ENCODE peak calls at places on chromosomes 6 and 20, in eight cellular contexts. A, N, R, Y, K, H, V and M are unnamed samples.

GRCh38 chr6:44045672-44046015 is 81.6 kb downstream of the MRPL14 start:
- DNase-seq in A (no peak), N (no peak), R (no peak), Y (no peak), K (peak), H (no peak), V (no peak), M (no peak)

GRCh38 chr20:17837179-17837578 is 131.4 kb downstream of the SNX5 start:
- DNase-seq in A (no peak), N (no peak), R (no peak), Y (no peak), K (no peak), H (no peak), V (no peak), M (no peak)

GRCh38 chr6:130970839-130971410 is 92.1 kb downstream of the EPB41L2 start:
- DNase-seq in A (no peak), N (no peak), R (no peak), Y (no peak), K (no peak), H (no peak), V (no peak), M (no peak)

GRCh38 chr20:1341561-1342265 is 12.8 kb upstream of the SDCBP2 start:
- DNase-seq in A (no peak), N (peak), R (peak), Y (no peak), K (no peak), H (no peak), V (no peak), M (peak)

GRCh38 chr6:5435449-5435848 is 174.1 kb downstream of the FARS2 start:
- DNase-seq in A (no peak), N (peak), R (peak), Y (no peak), K (no peak), H (no peak), V (no peak), M (peak)

GRCh38 chr20:4052554-4052953 is 37.2 kb upstream of the RNF24 start:
- DNase-seq in A (no peak), N (no peak), R (peak), Y (no peak), K (no peak), H (no peak), V (no peak), M (no peak)

GRCh38 chr20:25065625-25066338 is 7.8 kb upstream of the ACSS1 start:
- DNase-seq in A (peak), N (peak), R (peak), Y (peak), K (no peak), H (no peak), V (peak), M (peak)

GRCh38 chr20:2800590-2801458 is at the start of gene CPXM1:
- DNase-seq in A (no peak), N (no peak), R (peak), Y (peak), K (no peak), H (no peak), V (peak), M (no peak)

GRCh38 chr6:48236375-48236774 is 125.4 kb upstream of the PTCHD4 start:
- DNase-seq in A (no peak), N (no peak), R (no peak), Y (no peak), K (no peak), H (no peak), V (no peak), M (no peak)

GRCh38 chr20:31842471-31843157 is 2.8 kb downstream of the FOXS1 start:
- DNase-seq in A (no peak), N (peak), R (peak), Y (peak), K (no peak), H (no peak), V (no peak), M (peak)

GRCh38 chr6:139635401-139636130 is 261.1 kb upstream of the CITED2 start:
- DNase-seq in A (no peak), N (no peak), R (no peak), Y (no peak), K (no peak), H (peak), V (no peak), M (no peak)

GRCh38 chr6:143676437-143677045 is 1.2 kb upstream of the PHACTR2 start:
- DNase-seq in A (no peak), N (no peak), R (no peak), Y (no peak), K (no peak), H (no peak), V (no peak), M (no peak)

GRCh38 chr20:16581241-16581640 is 8.0 kb upstream of the KIF16B start:
- DNase-seq in A (no peak), N (no peak), R (no peak), Y (no peak), K (no peak), H (no peak), V (no peak), M (no peak)

GRCh38 chr20:13221673-13222318 is 722 bp downstream of the ISM1 start:
- DNase-seq in A (no peak), N (peak), R (peak), Y (peak), K (peak), H (peak), V (peak), M (peak)

GRCh38 chr20:297925-298754 is 770 bp downstream of the ZCCHC3 start:
- DNase-seq in A (peak), N (peak), R (peak), Y (peak), K (peak), H (no peak), V (peak), M (peak)

GRCh38 chr6:75943381-75943780 is 129.1 kb downstream of the IMPG1 start:
- DNase-seq in A (no peak), N (no peak), R (no peak), Y (no peak), K (no peak), H (no peak), V (no peak), M (no peak)
- TF ChIP-seq CTCF in A (no peak), N (no peak), R (no peak), Y (no peak), K (no peak), H (no peak), V (no peak), M (no peak)

DNA sequence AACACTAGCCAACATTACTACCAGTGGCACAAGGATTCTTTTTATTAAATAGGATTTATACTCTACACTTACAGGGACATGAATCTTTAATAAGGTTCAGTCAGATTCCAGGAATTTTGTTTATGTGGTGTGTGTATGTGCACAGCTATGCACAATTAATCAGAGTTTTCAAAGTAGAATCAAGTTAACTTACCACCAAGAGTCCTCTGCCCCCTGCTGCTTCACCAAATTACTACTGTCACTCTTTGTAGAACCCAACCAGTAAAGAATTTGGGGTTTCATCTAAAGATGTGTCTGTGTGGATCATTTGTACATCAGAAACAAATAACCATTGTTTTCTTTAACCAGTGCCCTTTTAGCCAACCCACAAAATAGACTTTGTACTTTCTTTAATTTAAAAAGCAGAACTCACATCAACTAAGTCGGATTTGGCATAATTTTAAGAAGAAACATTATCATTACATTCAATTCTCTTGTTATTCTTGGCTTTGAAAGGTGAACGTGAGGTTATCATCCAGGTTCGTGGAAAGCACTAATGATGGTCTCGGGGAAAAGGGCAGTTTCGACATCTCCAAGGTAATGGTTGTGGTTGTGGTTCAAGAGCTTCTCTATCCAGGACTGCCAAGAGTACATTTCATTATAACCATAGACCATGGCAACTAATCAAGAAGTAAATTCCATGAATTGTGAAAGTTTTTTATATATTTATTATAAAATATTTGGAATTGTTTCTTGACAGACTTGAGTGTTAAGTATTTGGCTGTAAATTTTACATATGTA is 514.3 kb upstream of the ID4 start:
- DNase-seq in A (no peak), N (peak), R (no peak), Y (no peak), K (no peak), H (no peak), V (no peak), M (no peak)
- TF ChIP-seq CTCF in A (no peak), N (no peak), R (peak), Y (no peak), K (no peak), H (peak), V (no peak), M (no peak)

GRCh38 chr6:15504040-15504491 is 158.8 kb downstream of the DTNBP1 start:
- DNase-seq in A (no peak), N (peak), R (peak), Y (no peak), K (no peak), H (no peak), V (no peak), M (no peak)
- TF ChIP-seq CTCF in A (no peak), N (peak), R (peak), Y (no peak), K (peak), H (peak), V (no peak), M (no peak)

GRCh38 chr20:44533928-44534327 is 12.1 kb upstream of the SERINC3 start:
- DNase-seq in A (no peak), N (no peak), R (no peak), Y (no peak), K (no peak), H (no peak), V (no peak), M (no peak)

GRCh38 chr20:44536139-44536538 is 14.3 kb upstream of the SERINC3 start:
- DNase-seq in A (no peak), N (no peak), R (no peak), Y (peak), K (no peak), H (no peak), V (no peak), M (no peak)

GRCh38 chr20:44540834-44541233 is 19.0 kb upstream of the SERINC3 start:
- DNase-seq in A (no peak), N (peak), R (peak), Y (no peak), K (no peak), H (no peak), V (no peak), M (peak)

GRCh38 chr20:44541957-44542356 is 20.1 kb upstream of the SERINC3 start:
- DNase-seq in A (no peak), N (no peak), R (no peak), Y (no peak), K (no peak), H (no peak), V (no peak), M (no peak)

GRCh38 chr20:44537993-44538392 is 16.1 kb upstream of the SERINC3 start:
- DNase-seq in A (no peak), N (no peak), R (no peak), Y (no peak), K (no peak), H (no peak), V (no peak), M (no peak)
- TF ChIP-seq CTCF in A (no peak), N (peak), R (peak), Y (no peak), K (no peak), H (peak), V (no peak), M (no peak)